ENCODE peak calls at places on chromosomes 7 and 10, in six cellular contexts. G is IMR-90, O is brain microvascular endothelial cell, J is left lung, K is cardiac muscle cell, R is hepatocyte. C is an unnamed sample.

GRCh38 chr10:61901829-61902447 is 439 bp downstream of the ARID5B start:
- DNase-seq in J (no peak), K (peak), O (peak), G (no peak), R (peak), C (no peak)

GRCh38 chr10:131586958-131587357 is 275.4 kb upstream of the TCERG1L start:
- DNase-seq in K (no peak), R (no peak), O (no peak), J (peak), G (no peak), C (no peak)

GRCh38 chr10:71268247-71268691 is 50.8 kb upstream of the SLC29A3 start:
- DNase-seq in K (peak), J (no peak), O (peak), R (peak), G (peak), C (no peak)

GRCh38 chr10:34504534-34504933 is 310.6 kb downstream of the PARD3 start:
- DNase-seq in O (peak), K (peak), G (peak), J (no peak), R (peak), C (no peak)

GRCh38 chr7:13628231-13629001 is 361.1 kb downstream of the ETV1 start:
- DNase-seq in G (peak), O (peak), R (no peak), K (no peak), J (no peak), C (no peak)

GRCh38 chr10:132136097-132136521 is 50.6 kb upstream of the DPYSL4 start:
- DNase-seq in R (no peak), G (no peak), K (no peak), O (no peak), J (peak), C (no peak)

GRCh38 chr10:99551158-99551557 is 18.4 kb downstream of the NKX2-3 start:
- DNase-seq in O (peak), R (no peak), K (peak), J (no peak), G (peak), C (peak)

GRCh38 chr7:157010588-157011332 is at the start of gene MNX1:
- DNase-seq in G (no peak), K (peak), J (peak), R (peak), O (no peak), C (no peak)

GRCh38 chr10:404341-404740 is 269.1 kb downstream of the ZMYND11 start:
- DNase-seq in G (peak), R (peak), O (peak), J (no peak), K (no peak), C (peak)

GRCh38 chr10:110208614-110209398 is 1.4 kb downstream of the MXI1 start:
- DNase-seq in O (no peak), G (peak), J (peak), R (peak), K (peak), C (no peak)
- TF ChIP-seq CTCF in O (peak), G (peak), J (no peak), R (peak), K (peak), C (peak)

DNA sequence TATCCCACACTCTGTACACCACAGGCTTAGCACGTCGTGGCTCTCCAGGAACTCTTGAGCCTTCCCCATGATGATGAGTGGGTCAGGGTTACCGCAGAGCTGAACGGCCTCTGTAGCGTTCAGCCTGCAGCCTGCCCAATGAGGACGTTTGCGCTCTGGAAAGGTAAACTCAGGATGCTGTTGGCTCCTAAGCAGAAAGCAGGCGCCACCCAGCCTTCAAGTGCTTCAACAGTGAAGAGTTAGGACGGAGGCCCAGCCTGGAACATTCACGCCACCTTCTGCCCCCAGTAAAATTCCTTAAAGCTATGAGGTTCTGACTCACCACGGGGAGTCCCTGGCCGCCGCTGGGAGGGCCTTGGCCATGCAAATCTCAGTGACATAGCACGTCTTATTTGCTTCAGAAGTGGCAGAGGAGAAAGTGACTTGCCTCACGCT is 161.5 kb upstream of the SH2B2 start:
- DNase-seq in R (peak), O (peak), J (peak), G (peak), K (peak), C (no peak)
- TF ChIP-seq CTCF in R (peak), O (peak), J (no peak), G (peak), K (peak), C (peak)

GRCh38 chr7:116101709-116102108 is 71.1 kb upstream of the TFEC start:
- DNase-seq in K (no peak), R (no peak), J (no peak), O (no peak), G (peak), C (no peak)

GRCh38 chr7:116093516-116094301 is 63.1 kb upstream of the TFEC start:
- DNase-seq in K (no peak), J (no peak), G (no peak), R (no peak), O (no peak), C (no peak)

GRCh38 chr7:116098175-116098574 is 67.6 kb upstream of the TFEC start:
- DNase-seq in K (no peak), R (no peak), J (peak), G (no peak), O (no peak), C (no peak)

GRCh38 chr7:116097365-116098009 is 66.9 kb upstream of the TFEC start:
- DNase-seq in J (no peak), O (peak), G (peak), K (no peak), R (no peak), C (no peak)
- TF ChIP-seq CTCF in J (no peak), O (no peak), G (no peak), K (peak), R (no peak), C (no peak)

GRCh38 chr7:128053991-128054390 is 22.8 kb upstream of the LRRC4 start:
- DNase-seq in O (no peak), R (no peak), J (no peak), G (no peak), K (no peak), C (no peak)
- TF ChIP-seq CTCF in O (no peak), R (no peak), J (no peak), G (no peak), K (no peak), C (no peak)

GRCh38 chr7:42886129-42886528 is 25.7 kb downstream of the C7orf25 start:
- DNase-seq in K (no peak), J (no peak), O (no peak), R (no peak), G (no peak), C (no peak)
- TF ChIP-seq CTCF in K (peak), J (peak), O (peak), R (peak), G (peak), C (peak)

DNA sequence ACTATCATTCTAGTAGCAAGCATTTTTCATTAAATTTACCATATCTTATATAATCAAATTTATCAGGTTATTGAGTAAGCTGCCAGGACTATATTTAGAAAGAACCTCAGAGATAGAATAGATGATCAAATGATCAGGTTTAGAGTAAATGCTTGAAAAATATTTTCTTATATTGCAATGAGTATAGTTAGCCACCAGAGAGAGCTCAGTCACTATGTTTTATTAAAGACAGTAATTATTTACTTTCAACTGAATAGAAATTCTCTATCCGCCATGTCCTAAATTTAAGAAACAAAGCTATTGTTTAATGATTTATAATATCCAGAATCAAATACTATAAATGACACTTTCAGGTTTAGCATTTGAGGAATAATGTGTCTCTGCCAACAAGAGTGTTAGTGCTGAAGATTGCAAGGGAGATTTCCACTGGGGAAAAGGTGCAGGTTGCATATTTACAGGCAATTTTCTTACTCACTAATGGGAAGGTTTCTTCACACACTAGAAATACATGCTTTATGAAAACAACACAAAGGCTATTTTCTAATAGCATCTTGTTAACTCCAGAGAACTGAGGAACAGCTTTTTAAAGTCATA is 184.7 kb downstream of the DGKB start:
- DNase-seq in O (no peak), R (peak), K (peak), J (no peak), G (peak), C (peak)
- TF ChIP-seq CTCF in O (peak), R (peak), K (peak), J (peak), G (peak), C (peak)

GRCh38 chr7:144736880-144737493 is 98.9 kb downstream of the TPK1 start:
- DNase-seq in K (no peak), O (no peak), G (no peak), R (no peak), J (no peak), C (no peak)
- TF ChIP-seq CTCF in K (no peak), O (no peak), G (no peak), R (no peak), J (no peak), C (no peak)

C was measured in AG09319.